ENCODE peak calls at places on chromosomes 7 and 10, in nine cellular contexts. C, L, O, V, T, S, Q, X and J are unnamed samples.

GRCh38 chr7:7496326-7496725 is 39.3 kb downstream of the COL28A1 start:
- DNase-seq in Q (no peak), X (no peak), T (no peak), O (no peak), V (no peak), C (no peak), S (no peak), L (no peak), J (no peak)

GRCh38 chr7:149196151-149196704 is 882 bp downstream of the ZNF282 start:
- DNase-seq in C (no peak), V (no peak), O (no peak), L (peak), Q (peak), X (no peak), T (no peak), S (no peak), J (no peak)

GRCh38 chr7:66748127-66748511 is 7.6 kb downstream of the RABGEF1 start:
- DNase-seq in S (no peak), X (no peak), O (no peak), L (no peak), C (no peak), Q (no peak), V (no peak), T (no peak), J (no peak)

GRCh38 chr7:103065666-103066065 is 8.9 kb downstream of the FBXL13 start:
- DNase-seq in X (peak), L (peak), V (peak), T (peak), O (no peak), S (peak), Q (peak), C (no peak), J (no peak)

GRCh38 chr10:93941603-93942002 is 47.8 kb downstream of the SLC35G1 start:
- DNase-seq in C (no peak), L (no peak), Q (no peak), O (no peak), X (no peak), T (no peak), V (no peak), S (no peak), J (no peak)

GRCh38 chr7:155440018-155440410 is 17.9 kb upstream of the EN2 start:
- DNase-seq in C (no peak), Q (no peak), S (no peak), L (no peak), O (no peak), X (no peak), T (no peak), V (no peak), J (no peak)

GRCh38 chr10:104061196-104061595 is 24.5 kb downstream of the COL17A1 start:
- DNase-seq in T (no peak), L (no peak), S (no peak), O (no peak), X (no peak), Q (no peak), V (no peak), C (no peak), J (no peak)

GRCh38 chr10:123143162-123143824 is 4.6 kb upstream of the HMX2 start:
- DNase-seq in X (no peak), L (no peak), V (no peak), O (no peak), T (no peak), C (no peak), S (no peak), Q (no peak), J (no peak)

GRCh38 chr7:80827238-80827633 is 91.6 kb downstream of the SEMA3C start:
- DNase-seq in S (no peak), Q (no peak), O (no peak), T (no peak), L (peak), V (peak), C (no peak), X (peak), J (no peak)

GRCh38 chr7:56291-56913 is 136.0 kb upstream of the FAM20C start:
- DNase-seq in C (no peak), X (no peak), T (no peak), Q (no peak), L (no peak), V (no peak), O (no peak), S (no peak), J (no peak)

GRCh38 chr7:45703373-45703821 is 129.2 kb downstream of the ADCY1 start:
- DNase-seq in Q (peak), C (no peak), O (no peak), V (no peak), X (no peak), S (no peak), L (no peak), T (no peak), J (peak)

GRCh38 chr7:64307254-64308018 is 6.3 kb upstream of the ZNF736 start:
- DNase-seq in T (no peak), X (peak), Q (peak), C (peak), O (peak), V (peak), S (peak), L (peak), J (no peak)

GRCh38 chr10:126124923-126125322 is 228.6 kb downstream of the FANK1 start:
- DNase-seq in O (no peak), T (no peak), S (no peak), X (peak), V (no peak), Q (no peak), C (no peak), L (no peak), J (no peak)

GRCh38 chr7:17311952-17312351 is 13.5 kb downstream of the AHR start:
- DNase-seq in Q (no peak), V (peak), X (no peak), L (no peak), O (no peak), T (no peak), S (no peak), C (no peak), J (no peak)